ENCODE peak calls at places on chromosomes 3 and 15, in eight cellular contexts. P is WTC11; U is naive thymus-derived CD8-positive, alpha-beta T cell; V is NCI-H1694; Z is stimulated activated CD8-positive, alpha-beta memory T cell treated with anti-CD3 and anti-CD28 coated beads, Interleukin-2, amount 100 ng/mL, for 48 hours; T is upper lobe of right lung; L is T-helper 1 cell; G is nephron progenitor cell. C is an unnamed sample.

GRCh38 chr3:5145120-5145519 is 23.0 kb downstream of the ARL8B start:
- DNase-seq in L (no peak), G (no peak), V (no peak), U (no peak), P (no peak), Z (no peak), T (no peak), C (no peak)

GRCh38 chr3:77873599-77873998 is 833.7 kb downstream of the ROBO2 start:
- DNase-seq in Z (no peak), T (no peak), U (no peak), L (no peak), G (no peak), P (no peak), V (no peak), C (no peak)

GRCh38 chr3:165518346-165518745 is 318.9 kb downstream of the BCHE start:
- DNase-seq in P (no peak), G (no peak), Z (no peak), T (no peak), L (no peak), U (no peak), V (no peak), C (no peak)

GRCh38 chr3:129259612-129260477 is 10.4 kb downstream of the COPG1 start:
- DNase-seq in U (no peak), P (no peak), V (no peak), T (peak), G (no peak), Z (no peak), L (no peak), C (no peak)

GRCh38 chr3:195117978-195118581 is 152.9 kb downstream of the XXYLT1 start:
- DNase-seq in V (no peak), T (no peak), Z (no peak), P (no peak), G (no peak), U (no peak), L (no peak), C (no peak)

GRCh38 chr3:196740476-196741400 is 1.1 kb downstream of the PAK2 start:
- DNase-seq in L (no peak), V (peak), T (peak), G (peak), Z (peak), P (no peak), U (no peak), C (peak)

GRCh38 chr3:135896613-135897012 is 68.9 kb upstream of the PPP2R3A start:
- DNase-seq in G (no peak), P (no peak), T (no peak), V (no peak), Z (no peak), L (no peak), U (no peak), C (no peak)

GRCh38 chr15:52567886-52568568 is 803 bp downstream of the ARPP19 start:
- DNase-seq in L (no peak), U (no peak), G (peak), V (no peak), P (peak), Z (peak), T (peak), C (peak)

GRCh38 chr3:124526601-124527000 is 203.7 kb upstream of the UMPS start:
- DNase-seq in G (no peak), P (no peak), U (no peak), V (no peak), L (no peak), T (no peak), Z (no peak), C (no peak)

GRCh38 chr15:83372434-83372873 is 74.7 kb upstream of the SH3GL3 start:
- DNase-seq in U (no peak), G (no peak), L (no peak), V (no peak), Z (no peak), T (no peak), P (peak), C (no peak)

GRCh38 chr3:8482960-8483665 is 18.5 kb upstream of the LMCD1 start:
- DNase-seq in P (no peak), G (no peak), V (no peak), T (no peak), U (no peak), L (no peak), Z (no peak), C (no peak)

GRCh38 chr3:188320757-188321156 is 166.8 kb downstream of the LPP start:
- DNase-seq in Z (no peak), U (no peak), P (no peak), V (no peak), T (no peak), L (no peak), G (no peak), C (no peak)

GRCh38 chr3:51673181-51673801 is 2.2 kb downstream of the TEX264 start:
- DNase-seq in G (no peak), T (peak), P (no peak), U (no peak), L (no peak), V (no peak), Z (no peak), C (no peak)

GRCh38 chr3:138406606-138407005 is 27.8 kb upstream of the ESYT3 start:
- DNase-seq in V (no peak), L (no peak), Z (no peak), G (no peak), U (no peak), P (no peak), T (no peak), C (no peak)

GRCh38 chr15:90665288-90666134 is 51.6 kb upstream of the BLM start:
- DNase-seq in L (no peak), G (no peak), T (peak), P (peak), V (no peak), U (peak), Z (peak), C (peak)

GRCh38 chr3:114669614-114670013 is 375.8 kb downstream of the TIGIT start:
- DNase-seq in L (no peak), T (no peak), G (no peak), U (no peak), Z (no peak), V (no peak), P (no peak), C (no peak)

GRCh38 chr3:186090884-186091283 is 18.0 kb downstream of the ETV5 start:
- DNase-seq in P (no peak), T (no peak), V (no peak), Z (no peak), L (no peak), U (no peak), G (no peak), C (no peak)

GRCh38 chr3:17175187-17175839 is 290.6 kb downstream of the PLCL2 start:
- DNase-seq in G (no peak), P (no peak), L (no peak), V (no peak), T (no peak), Z (no peak), U (no peak), C (no peak)

GRCh38 chr15:27059610-27060202 is 88.7 kb downstream of the GABRG3 start:
- DNase-seq in Z (no peak), G (peak), V (peak), U (no peak), T (no peak), L (no peak), P (peak), C (peak)

GRCh38 chr3:149274220-149274619 is 52.6 kb upstream of the CP start:
- DNase-seq in L (no peak), T (no peak), Z (no peak), U (no peak), V (no peak), G (no peak), P (no peak), C (no peak)

GRCh38 chr15:26176831-26177230 is 313.7 kb upstream of the ATP10A start:
- DNase-seq in V (no peak), P (no peak), Z (no peak), L (no peak), T (no peak), G (no peak), U (no peak), C (no peak)

GRCh38 chr3:175270199-175270837 is 411.2 kb downstream of the NAALADL2 start:
- DNase-seq in L (no peak), V (no peak), T (no peak), P (no peak), U (no peak), Z (no peak), G (no peak), C (no peak)

GRCh38 chr3:160403796-160404510 is 4.5 kb downstream of the SMC4 start:
- DNase-seq in P (no peak), U (no peak), G (no peak), L (no peak), V (no peak), T (no peak), Z (no peak), C (no peak)

GRCh38 chr15:76393614-76394013 is 57.0 kb downstream of the ISL2 start:
- DNase-seq in Z (no peak), G (no peak), V (peak), U (no peak), P (no peak), L (no peak), T (no peak), C (no peak)

GRCh38 chr3:155889952-155890351 is 19.5 kb downstream of the GMPS start:
- DNase-seq in Z (no peak), V (no peak), P (no peak), T (no peak), L (no peak), G (no peak), U (no peak), C (no peak)

GRCh38 chr3:185630182-185630622 is 44.1 kb downstream of the SENP2 start:
- DNase-seq in Z (no peak), L (no peak), V (no peak), G (no peak), T (no peak), P (no peak), U (no peak), C (peak)

GRCh38 chr3:76107935-76108570 is 322.7 kb upstream of the ZNF717 start:
- DNase-seq in U (no peak), V (no peak), G (peak), L (no peak), P (peak), T (no peak), Z (no peak), C (no peak)

GRCh38 chr3:48187579-48188265 is 495 bp downstream of the CDC25A start:
- DNase-seq in G (peak), P (no peak), Z (peak), L (no peak), V (no peak), T (peak), U (peak), C (no peak)

GRCh38 chr3:188296761-188297689 is 143.1 kb downstream of the LPP start:
- DNase-seq in L (no peak), Z (no peak), P (no peak), G (no peak), U (no peak), T (no peak), V (no peak), C (no peak)

GRCh38 chr3:194588741-194589140 is 44.5 kb downstream of the TMEM44 start:
- DNase-seq in L (no peak), U (no peak), G (no peak), V (no peak), P (no peak), Z (no peak), T (no peak), C (no peak)

GRCh38 chr15:87871130-87871737 is 385.3 kb downstream of the NTRK3 start:
- DNase-seq in Z (no peak), L (no peak), T (no peak), V (no peak), U (no peak), P (no peak), G (no peak), C (no peak)

GRCh38 chr3:71330505-71330904 is 253.0 kb downstream of the FOXP1 start:
- DNase-seq in P (no peak), Z (no peak), V (no peak), G (no peak), T (no peak), L (no peak), U (no peak), C (no peak)

GRCh38 chr15:77904436-77904821 is 173.1 kb downstream of the TBC1D2B start:
- DNase-seq in P (peak), T (peak), U (no peak), V (no peak), G (no peak), L (no peak), Z (no peak), C (no peak)

GRCh38 chr3:70805044-70805732 is 492.8 kb upstream of the MDFIC2 start:
- DNase-seq in V (no peak), T (no peak), P (no peak), L (no peak), U (no peak), Z (no peak), G (no peak), C (no peak)

GRCh38 chr15:79170256-79170664 is 79.7 kb upstream of the RASGRF1 start:
- DNase-seq in Z (no peak), G (no peak), P (no peak), T (no peak), L (no peak), U (no peak), V (no peak), C (no peak)

GRCh38 chr3:184417619-184418327 is 37.9 kb downstream of the CHRD start:
- DNase-seq in L (peak), G (peak), P (peak), V (peak), Z (peak), T (peak), U (peak), C (peak)

GRCh38 chr15:58445861-58446260 is 14.1 kb downstream of the LIPC start:
- DNase-seq in Z (no peak), U (no peak), G (no peak), P (no peak), T (no peak), V (no peak), L (no peak), C (no peak)

GRCh38 chr15:38073278-38073930 is 139.0 kb downstream of the TMCO5A start:
- DNase-seq in V (no peak), P (no peak), U (no peak), L (no peak), G (peak), T (no peak), Z (no peak), C (no peak)

GRCh38 chr3:4963669-4964589 is 15.3 kb upstream of the BHLHE40 start:
- DNase-seq in Z (no peak), L (no peak), P (no peak), U (no peak), T (no peak), G (no peak), V (no peak), C (no peak)

C was measured in NCI-H774.